ENCODE peak calls at places on chromosomes 2 and 18, in eight cellular contexts. U is thoracic aorta, I is astrocyte of the spinal cord, W is astrocyte of the cerebellum, Q is tibial artery, R is cardiac fibroblast, D is coronary artery, G is small intestine. H is an unnamed sample.

GRCh38 chr2:170077830-170078569 is 99.9 kb upstream of the MYO3B start:
- DNase-seq in R (no peak), Q (no peak), W (no peak), I (no peak), U (no peak), G (no peak), D (no peak), H (no peak)

GRCh38 chr18:37698508-37699035 is 133.0 kb upstream of the CELF4 start:
- DNase-seq in R (no peak), D (no peak), I (no peak), W (no peak), U (no peak), Q (no peak), G (no peak), H (no peak)

GRCh38 chr2:100289020-100289419 is 33.3 kb downstream of the LONRF2 start:
- DNase-seq in U (no peak), G (peak), I (no peak), R (no peak), Q (no peak), D (no peak), W (no peak), H (no peak)

GRCh38 chr2:24026233-24026632 is 16.3 kb downstream of the MFSD2B start:
- DNase-seq in Q (no peak), W (no peak), G (no peak), I (no peak), U (no peak), R (no peak), D (no peak), H (no peak)

GRCh38 chr2:98538280-98539041 is 69.9 kb downstream of the COA5 start:
- DNase-seq in G (no peak), Q (no peak), W (peak), R (no peak), D (no peak), U (no peak), I (peak), H (no peak)

GRCh38 chr2:109109342-109109741 is 19.7 kb upstream of the SH3RF3 start:
- DNase-seq in U (no peak), D (no peak), W (no peak), I (no peak), Q (no peak), G (no peak), R (no peak), H (no peak)

GRCh38 chr18:10713400-10713799 is 187.6 kb downstream of the NAPG start:
- DNase-seq in I (no peak), Q (no peak), D (no peak), R (no peak), W (no peak), G (no peak), U (no peak), H (no peak)

GRCh38 chr2:202635441-202636296 is 900 bp downstream of the FAM117B start:
- DNase-seq in U (peak), R (peak), D (peak), W (no peak), G (peak), Q (peak), I (peak), H (peak)

GRCh38 chr2:201852878-201853415 is 46.6 kb downstream of the CDK15 start:
- DNase-seq in U (no peak), W (no peak), D (no peak), G (no peak), Q (no peak), R (no peak), I (no peak), H (no peak)

GRCh38 chr2:54606393-54606973 is 117.0 kb upstream of the EML6 start:
- DNase-seq in U (no peak), R (no peak), Q (no peak), I (no peak), W (no peak), D (no peak), G (no peak), H (no peak)

GRCh38 chr2:4522498-4523421 is 819.4 kb downstream of the DCDC2C start:
- DNase-seq in U (no peak), I (no peak), W (no peak), Q (no peak), R (no peak), D (no peak), G (no peak), H (no peak)

GRCh38 chr2:611519-611918 is 65.7 kb downstream of the TMEM18 start:
- DNase-seq in I (no peak), U (no peak), R (no peak), W (no peak), G (no peak), Q (no peak), D (peak), H (no peak)

GRCh38 chr2:161136696-161137324 is 23.4 kb upstream of the TANK start:
- DNase-seq in U (no peak), I (peak), W (no peak), R (peak), G (peak), D (no peak), Q (no peak), H (no peak)

GRCh38 chr2:43225093-43225787 is 1.2 kb downstream of the ZFP36L2 start:
- DNase-seq in R (peak), W (no peak), D (no peak), Q (peak), G (peak), U (no peak), I (peak), H (no peak)

GRCh38 chr2:158380786-158381185 is 75.8 kb downstream of the CCDC148 start:
- DNase-seq in I (no peak), W (no peak), U (no peak), G (no peak), D (no peak), Q (no peak), R (no peak), H (no peak)

GRCh38 chr2:239825705-239825979 is 199.5 kb downstream of the NDUFA10 start:
- DNase-seq in G (no peak), Q (peak), D (no peak), R (no peak), I (no peak), U (no peak), W (no peak), H (no peak)

GRCh38 chr2:210546424-210547223 is 9.8 kb upstream of the CPS1 start:
- DNase-seq in R (peak), G (peak), D (no peak), U (peak), Q (no peak), I (no peak), W (no peak), H (no peak)

GRCh38 chr18:57856707-57857280 is 53.7 kb upstream of the ATP8B1 start:
- DNase-seq in U (no peak), Q (no peak), R (no peak), W (no peak), I (no peak), D (no peak), G (no peak), H (no peak)

GRCh38 chr2:186950694-186951093 is 101.7 kb upstream of the ZSWIM2 start:
- DNase-seq in Q (no peak), G (no peak), U (no peak), I (peak), W (no peak), R (no peak), D (no peak), H (no peak)

GRCh38 chr2:69505710-69506109 is 68.5 kb upstream of the NFU1 start:
- DNase-seq in G (no peak), U (no peak), W (no peak), D (no peak), Q (no peak), R (no peak), I (no peak), H (no peak)

GRCh38 chr18:3814840-3815239 is 364.9 kb downstream of the TGIF1 start:
- DNase-seq in I (peak), R (peak), U (no peak), W (no peak), D (no peak), Q (no peak), G (no peak), H (no peak)

GRCh38 chr2:127041259-127041970 is 65.5 kb downstream of the BIN1 start:
- DNase-seq in I (no peak), W (no peak), U (no peak), G (no peak), D (no peak), Q (no peak), R (no peak), H (no peak)

GRCh38 chr2:176137883-176138282 is 8.4 kb downstream of the HOXD8 start:
- DNase-seq in I (peak), U (no peak), R (no peak), G (no peak), D (no peak), W (no peak), Q (no peak), H (no peak)
- H3K4me3 ChIP-seq in I (peak), U (peak), R (no peak), G (no peak), D (no peak), W (no peak), Q (no peak), H (no peak)

DNA sequence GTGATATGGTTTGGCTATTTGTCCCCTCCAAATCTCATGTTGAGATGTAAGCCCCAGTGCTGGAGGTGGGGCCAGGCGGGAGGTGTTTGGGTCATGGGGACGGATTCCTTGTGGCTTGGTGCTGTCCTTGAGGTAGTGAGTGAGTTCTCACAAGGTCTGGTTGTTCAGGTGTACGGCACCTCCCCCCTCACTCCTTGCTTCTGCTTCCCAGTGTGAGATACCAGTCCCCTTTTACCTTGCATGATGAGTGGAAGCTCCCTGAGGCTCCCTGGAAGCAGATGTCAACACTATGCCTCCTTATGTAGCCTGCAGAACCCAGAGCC is 232.6 kb downstream of the LDLRAD4 start:
- DNase-seq in U (no peak), I (no peak), Q (peak), R (no peak), W (no peak), G (no peak), D (peak), H (no peak)
- H3K4me3 ChIP-seq in U (no peak), I (no peak), Q (no peak), R (no peak), W (no peak), G (no peak), D (no peak), H (no peak)

DNA sequence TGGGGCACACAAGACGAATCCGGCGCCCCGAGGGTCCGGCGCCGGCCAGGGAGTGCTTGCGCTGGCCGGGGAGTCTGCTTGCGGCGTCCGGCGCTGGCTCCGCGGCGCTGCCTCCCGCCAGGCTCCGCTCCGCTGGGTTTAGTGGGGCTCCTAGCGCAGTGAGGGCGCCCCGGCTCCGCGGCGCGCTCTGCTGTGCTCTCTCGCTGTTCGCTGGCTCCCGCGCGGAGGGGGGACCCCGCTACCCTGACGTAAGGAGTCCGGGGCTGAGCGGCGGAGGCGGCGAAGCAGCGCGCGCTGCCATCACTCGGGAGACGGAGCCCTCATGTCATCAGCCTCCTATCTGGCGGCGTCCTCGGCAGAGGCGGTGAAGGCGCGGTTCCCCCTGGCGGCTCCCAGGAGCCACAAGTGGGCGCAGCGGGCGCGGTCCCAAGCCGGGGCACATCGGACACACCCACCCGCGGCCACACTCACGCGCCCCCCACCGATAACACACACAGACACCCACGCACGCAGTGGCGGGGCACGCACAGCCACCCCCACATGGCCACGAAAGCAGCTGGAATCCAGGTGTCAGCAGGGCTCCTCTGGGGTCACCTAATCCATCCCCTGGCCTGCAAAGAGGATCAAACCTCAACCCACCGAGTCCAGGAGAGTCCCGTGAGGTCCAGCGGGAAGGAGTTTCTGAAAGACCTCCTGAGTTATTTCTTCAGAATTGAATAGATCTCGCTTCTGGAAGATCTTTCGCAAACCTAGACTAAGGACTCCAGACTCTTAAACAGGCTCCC is at the start of gene C1QL2:
- DNase-seq in U (no peak), Q (no peak), D (no peak), G (no peak), W (no peak), R (no peak), I (no peak), H (no peak)
- H3K4me3 ChIP-seq in U (no peak), Q (no peak), D (peak), G (no peak), W (no peak), R (no peak), I (no peak), H (no peak)

DNA sequence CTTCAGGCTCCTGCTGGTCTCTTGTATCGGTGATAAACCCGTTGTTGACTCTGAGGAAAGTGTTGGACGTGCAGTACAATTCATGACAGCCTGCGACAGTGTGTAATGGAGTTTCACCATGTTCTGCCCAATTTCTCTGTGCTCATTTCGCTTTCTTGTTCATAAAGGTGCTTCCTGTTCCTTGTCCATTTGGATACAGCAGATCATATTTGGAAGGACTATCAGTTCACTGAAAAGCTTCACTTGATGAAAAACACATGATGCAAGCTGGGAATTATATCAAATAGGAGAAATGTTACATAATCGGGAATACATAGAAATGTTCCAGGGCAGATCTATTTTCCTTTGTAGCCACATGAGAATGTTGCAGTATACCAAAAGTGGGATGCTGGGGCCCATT is 266.3 kb upstream of the SLC14A2 start:
- DNase-seq in R (no peak), U (no peak), D (no peak), G (no peak), I (no peak), Q (no peak), W (no peak), H (no peak)
- H3K4me3 ChIP-seq in R (no peak), U (no peak), D (no peak), G (no peak), I (no peak), Q (no peak), W (no peak), H (no peak)

DNA sequence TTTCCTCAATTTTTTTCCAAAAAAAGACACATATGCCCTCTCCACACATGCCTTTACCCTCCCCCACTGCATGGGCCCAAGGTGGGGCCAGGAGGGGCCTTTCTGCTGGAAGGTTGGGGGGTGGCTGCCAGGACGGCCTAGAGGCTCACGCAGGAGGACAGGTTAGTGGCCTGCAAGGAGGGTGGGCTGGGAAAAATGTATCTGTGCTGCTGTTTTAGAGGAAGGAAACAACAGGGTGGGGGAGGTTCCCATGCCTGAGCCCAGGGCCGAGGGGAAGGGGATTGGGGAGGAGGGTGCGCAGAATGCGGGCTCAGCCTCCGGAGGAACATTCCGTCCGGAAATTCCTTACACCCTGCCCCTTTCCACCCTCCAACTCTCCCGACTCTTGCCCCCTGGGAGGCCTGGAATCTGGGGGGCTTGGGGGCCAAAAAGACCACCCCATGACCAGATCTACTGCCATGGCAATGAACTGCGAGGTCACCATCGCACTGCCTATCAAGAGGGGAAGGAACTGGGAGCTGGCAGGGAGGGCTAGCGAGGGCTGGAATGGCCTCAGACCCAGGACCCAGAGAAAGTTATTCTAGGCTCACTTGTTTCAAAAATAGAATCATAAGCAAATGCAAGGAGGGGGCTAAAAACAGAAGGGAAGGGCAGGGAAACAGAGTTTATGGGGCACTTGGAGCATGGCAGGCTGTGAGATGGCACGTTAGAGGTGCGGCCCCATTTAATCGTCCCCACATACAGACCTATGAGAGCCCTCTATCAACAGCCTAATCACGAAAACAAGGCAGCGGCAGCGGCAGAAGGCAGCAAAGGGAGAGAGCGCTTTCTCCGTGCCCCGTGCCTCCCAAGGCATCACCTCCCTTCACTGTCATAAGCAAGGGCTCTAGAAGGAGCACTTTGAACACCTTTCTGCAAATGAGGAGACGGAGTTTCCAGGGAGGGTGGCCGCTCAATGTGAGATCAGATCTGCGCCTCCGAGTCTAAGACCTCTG is 90.5 kb downstream of the TNS1 start:
- DNase-seq in W (no peak), R (no peak), U (no peak), G (no peak), D (no peak), Q (no peak), I (no peak), H (no peak)
- H3K4me3 ChIP-seq in W (no peak), R (no peak), U (peak), G (no peak), D (peak), Q (peak), I (no peak), H (no peak)

DNA sequence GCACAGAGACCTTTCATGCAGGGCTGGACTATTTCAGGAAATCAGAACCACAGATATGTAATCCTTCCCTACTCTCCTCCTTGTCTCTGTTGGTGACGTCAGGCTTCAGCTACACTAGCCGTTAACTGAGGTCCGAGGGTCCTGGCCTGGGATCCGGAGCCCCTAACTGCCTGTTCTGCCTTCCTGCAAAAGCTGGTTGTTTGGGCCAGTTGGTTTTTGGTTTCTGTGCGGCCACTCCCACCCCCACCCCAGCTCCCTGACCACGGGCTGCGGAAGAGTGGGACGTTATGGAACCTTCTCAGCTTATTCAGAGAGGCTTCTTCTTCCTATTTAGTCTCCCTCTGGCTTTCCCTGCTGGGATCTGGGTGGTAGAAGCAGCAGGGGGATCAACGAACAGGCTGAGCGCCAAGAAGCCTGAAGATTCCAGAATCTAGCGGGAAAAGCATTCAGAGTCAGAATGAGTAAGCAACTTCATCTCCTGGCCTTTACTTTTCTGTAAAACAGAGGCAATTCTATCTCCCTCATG is 49.3 kb upstream of the ROCK2 start:
- DNase-seq in G (no peak), D (no peak), Q (peak), I (peak), R (peak), U (no peak), W (no peak), H (no peak)
- H3K4me3 ChIP-seq in G (no peak), D (peak), Q (peak), I (no peak), R (no peak), U (no peak), W (no peak), H (no peak)